ENCODE peak calls at places on chromosomes 7 and 10, in four cellular contexts. H is GM12878, X is K562, F is HepG2. Y is an unnamed sample.

GRCh38 chr10:27743736-27744477 is 1.7 kb downstream of the MKX start:
- DNase-seq in H (no peak), X (no peak), F (no peak), Y (no peak)

GRCh38 chr7:135745702-135746312 is 2.8 kb downstream of the FAM180A start:
- DNase-seq in H (no peak), X (no peak), F (no peak), Y (peak; percentile 93)

GRCh38 chr10:101903827-101904520 is 60.4 kb upstream of the KCNIP2 start:
- DNase-seq in H (peak; percentile 88), X (no peak), F (no peak), Y (no peak)

GRCh38 chr7:27185708-27186449 is 847 bp upstream of the HOXA11 start:
- DNase-seq in H (no peak), X (no peak), F (no peak), Y (no peak)

GRCh38 chr7:98624846-98625420 is 7.8 kb downstream of the NPTX2 start:
- DNase-seq in H (no peak), X (no peak), F (no peak), Y (no peak)

GRCh38 chr10:8088504-8088903 is 34.0 kb downstream of the GATA3 start:
- DNase-seq in H (no peak), X (no peak), F (no peak), Y (no peak)

GRCh38 chr7:41880107-41880506 is 177.2 kb upstream of the INHBA start:
- DNase-seq in H (no peak), X (no peak), F (no peak), Y (no peak)

GRCh38 chr7:17560516-17560915 is 262.1 kb downstream of the AHR start:
- DNase-seq in H (no peak), X (no peak), F (no peak), Y (no peak)

GRCh38 chr7:21911341-21911875 is 34.3 kb downstream of the CDCA7L start:
- DNase-seq in H (no peak), X (no peak), F (no peak), Y (no peak)

GRCh38 chr7:23462846-23463245 is 7.4 kb downstream of the IGF2BP3 start:
- DNase-seq in H (no peak), X (peak; percentile 4), F (no peak), Y (no peak)

GRCh38 chr7:2870471-2870941 is 26.4 kb upstream of the GNA12 start:
- DNase-seq in H (no peak), X (no peak), F (no peak), Y (peak; percentile 39)

GRCh38 chr10:124084693-124085092 is 8.7 kb downstream of the CHST15 start:
- DNase-seq in H (no peak), X (no peak), F (no peak), Y (no peak)

GRCh38 chr10:36168777-36169176 is 526.7 kb upstream of the FZD8 start:
- DNase-seq in H (no peak), X (no peak), F (no peak), Y (no peak)

GRCh38 chr10:85319826-85320225 is 991.4 kb downstream of the CCSER2 start:
- DNase-seq in H (no peak), X (no peak), F (no peak), Y (no peak)

GRCh38 chr10:86698207-86698940 is 30.1 kb downstream of the LDB3 start:
- DNase-seq in H (no peak), X (no peak), F (peak; percentile 20), Y (no peak)

GRCh38 chr7:51133992-51134391 is 182.6 kb downstream of the COBL start:
- DNase-seq in H (no peak), X (no peak), F (no peak), Y (no peak)

GRCh38 chr7:46970486-46970885 is 611.4 kb downstream of the TNS3 start:
- DNase-seq in H (no peak), X (no peak), F (no peak), Y (no peak)

GRCh38 chr7:100208911-100209408 is 10.8 kb upstream of the PVRIG start:
- DNase-seq in H (peak; percentile 87), X (no peak), F (no peak), Y (no peak)

GRCh38 chr7:139972000-139972399 is 90.8 kb downstream of the PARP12 start:
- DNase-seq in H (no peak), X (no peak), F (no peak), Y (no peak)

GRCh38 chr10:28575852-28576251 is 42.9 kb downstream of the WAC start:
- DNase-seq in H (no peak), X (no peak), F (no peak), Y (no peak)

GRCh38 chr7:114703677-114704076 is 218.2 kb upstream of the MDFIC start:
- DNase-seq in H (no peak), X (no peak), F (no peak), Y (no peak)

GRCh38 chr7:19690736-19691135 is 18.1 kb downstream of the POLR1F start:
- DNase-seq in H (no peak), X (no peak), F (no peak), Y (no peak)

GRCh38 chr10:124325658-124325965 is 93.1 kb downstream of the OAT start:
- DNase-seq in H (no peak), X (no peak), F (no peak), Y (no peak)

GRCh38 chr7:128309921-128310320 is 33.8 kb downstream of the RBM28 start:
- DNase-seq in H (no peak), X (no peak), F (no peak), Y (no peak)

GRCh38 chr10:80172896-80173295 is 32.4 kb downstream of the ANXA11 start:
- DNase-seq in H (no peak), X (no peak), F (no peak), Y (no peak)

GRCh38 chr10:21015838-21016237 is 118.7 kb upstream of the NEBL start:
- DNase-seq in H (no peak), X (no peak), F (no peak), Y (no peak)

GRCh38 chr7:44085549-44085948 is 3.2 kb upstream of the POLM start:
- DNase-seq in H (no peak), X (no peak), F (no peak), Y (no peak)

GRCh38 chr10:95451568-95452524 is 109.3 kb downstream of the SORBS1 start:
- DNase-seq in H (no peak), X (no peak), F (peak; percentile 91), Y (no peak)

GRCh38 chr10:95447733-95448132 is 113.4 kb downstream of the SORBS1 start:
- DNase-seq in H (no peak), X (no peak), F (no peak), Y (no peak)

GRCh38 chr10:95454356-95454755 is 106.8 kb downstream of the SORBS1 start:
- DNase-seq in H (no peak), X (no peak), F (no peak), Y (no peak)

GRCh38 chr10:95450188-95450587 is 111.0 kb downstream of the SORBS1 start:
- DNase-seq in H (no peak), X (no peak), F (no peak), Y (no peak)

GRCh38 chr10:95451150-95451549 is 110.0 kb downstream of the SORBS1 start:
- DNase-seq in H (no peak), X (no peak), F (no peak), Y (no peak)
- H3K4me1 ChIP-seq in H (no peaks in the 10 kb centered on the region), X (no peaks in the 10 kb centered on the region), F (peaks cover 97% of the 10 kb centered on the region), Y (peaks cover 8% of the 10 kb centered on the region)

GRCh38 chr7:137877301-137877700 is 30.5 kb upstream of the DGKI start:
- DNase-seq in H (no peak), X (no peak), F (no peak), Y (no peak)

GRCh38 chr7:137873979-137874378 is 27.2 kb upstream of the DGKI start:
- DNase-seq in H (no peak), X (no peak), F (no peak), Y (no peak)

GRCh38 chr7:137873524-137873923 is 26.8 kb upstream of the DGKI start:
- DNase-seq in H (no peak), X (no peak), F (no peak), Y (no peak)

GRCh38 chr7:137875746-137876145 is 29.0 kb upstream of the DGKI start:
- DNase-seq in H (no peak), X (no peak), F (no peak), Y (no peak)

DNA sequence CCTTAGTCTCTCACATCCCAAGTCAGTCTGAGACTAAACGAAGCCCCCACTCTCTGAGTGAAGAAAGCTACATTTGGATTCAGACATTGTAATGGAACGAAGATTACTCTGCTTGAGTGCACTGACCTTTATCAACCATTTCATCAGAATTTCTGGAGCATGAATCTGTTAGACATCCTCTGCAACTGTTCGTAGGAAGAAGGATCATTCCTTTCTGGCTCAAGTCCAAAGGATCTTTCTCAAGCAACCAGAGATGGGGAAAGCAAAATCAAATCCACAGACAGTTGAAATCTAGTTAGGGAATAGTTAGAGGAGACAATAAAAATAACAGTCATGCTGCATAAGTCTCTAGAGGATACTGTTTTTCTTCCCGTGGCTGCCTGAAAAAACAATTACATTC is 27.6 kb upstream of the DGKI start:
- DNase-seq in H (no peak), X (no peak), F (no peak), Y (no peak)
- TF ChIP-seq REST in H (no peak), X (no peak), F (no peak), Y (no peak)

GRCh38 chr7:80821781-80822180 is 97.1 kb downstream of the SEMA3C start:
- DNase-seq in H (no peak), X (no peak), F (peak; percentile 35), Y (no peak)

GRCh38 chr7:80826520-80827237 is 92.2 kb downstream of the SEMA3C start:
- DNase-seq in H (no peak), X (no peak), F (no peak), Y (peak; percentile 29)

GRCh38 chr7:80819503-80819902 is 99.3 kb downstream of the SEMA3C start:
- DNase-seq in H (no peak), X (no peak), F (no peak), Y (no peak)

GRCh38 chr7:80825499-80825898 is 93.4 kb downstream of the SEMA3C start:
- DNase-seq in H (no peak), X (no peak), F (no peak), Y (no peak)

GRCh38 chr7:80823066-80823465 is 95.8 kb downstream of the SEMA3C start:
- DNase-seq in H (no peak), X (no peak), F (peak; percentile 2), Y (no peak)
- TF ChIP-seq SRF in H (no peak), X (no peak), F (no peak), Y (no peak)

DNA sequence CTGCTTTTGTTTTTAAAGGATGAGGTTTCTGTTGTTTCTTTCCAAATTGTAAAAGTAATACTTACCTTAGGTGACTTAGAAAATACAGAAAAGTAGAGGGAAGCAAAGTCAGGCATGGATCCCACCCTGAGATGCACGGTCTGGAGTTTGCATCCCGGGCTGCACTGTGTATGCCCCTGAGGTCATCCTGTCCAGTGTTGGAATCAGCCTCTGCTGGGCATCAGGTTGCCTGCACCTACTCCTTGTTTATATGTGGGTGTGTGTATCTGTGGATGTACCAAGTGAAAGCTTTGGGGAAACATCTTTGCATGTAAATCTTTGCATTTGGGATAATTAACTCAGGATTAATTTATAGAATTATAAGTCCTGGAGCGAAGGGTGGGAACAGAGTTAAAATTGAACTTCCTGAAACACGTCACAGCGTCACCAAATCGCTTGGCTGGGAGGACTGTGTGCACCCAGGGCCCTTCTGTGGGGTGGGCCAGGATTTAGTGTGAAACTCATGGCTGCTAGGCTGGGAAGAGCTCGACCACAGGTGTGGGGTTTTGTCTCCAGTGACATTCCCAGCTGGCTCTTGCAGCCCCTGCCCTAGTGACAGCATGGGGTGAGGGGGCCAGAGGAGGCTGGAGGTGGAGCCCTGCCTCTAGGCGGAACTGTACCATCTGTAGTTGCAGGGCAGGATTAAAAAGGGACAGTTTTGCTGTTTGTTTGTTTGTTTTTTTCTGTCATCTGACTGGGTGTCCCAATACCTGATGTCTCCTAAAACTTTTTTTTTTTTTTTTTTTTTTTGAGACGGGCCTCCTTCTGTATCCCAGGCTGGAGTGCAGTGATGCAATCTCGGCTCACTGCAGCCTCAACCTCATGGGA is 28.0 kb downstream of the GTF2IRD1 start:
- DNase-seq in H (no peak), X (no peak), F (no peak), Y (no peak)
- H3K4me1 ChIP-seq in H (no peaks in the 10 kb centered on the region), X (peaks cover 31% of the 10 kb centered on the region), F (peaks cover 52% of the 10 kb centered on the region), Y (peaks cover 88% of the 10 kb centered on the region)